ENCODE peak calls at places on chromosome 2, in seven cellular contexts. One of them, this sample, is unnamed. For H3K4me1, the result is how much of the 10 kb centered on the place peaks cover.

GRCh38 chr2:175880-176800 is 87.7 kb downstream of the SH3YL1 start:
- DNase-seq in astrocyte: no peak
- DNase-seq in mesendoderm: no peak
- DNase-seq in mucosa of descending colon: no peak
- DNase-seq in lower lobe of right lung: no peak
- DNase-seq in ovary: peak
- DNase-seq in OCI-LY7: no peak
- DNase-seq in this sample: no peak

GRCh38 chr2:101956465-101957030 is 35.2 kb upstream of the IL1R2 start:
- DNase-seq in mesendoderm: no peak
- DNase-seq in ovary: no peak
- DNase-seq in astrocyte: no peak
- DNase-seq in mucosa of descending colon: no peak
- DNase-seq in OCI-LY7: no peak
- DNase-seq in lower lobe of right lung: no peak
- DNase-seq in this sample: no peak

GRCh38 chr2:9814129-9814868 is 29.0 kb upstream of the TAF1B start:
- DNase-seq in ovary: no peak
- DNase-seq in astrocyte: no peak
- DNase-seq in mesendoderm: no peak
- DNase-seq in mucosa of descending colon: no peak
- DNase-seq in lower lobe of right lung: no peak
- DNase-seq in OCI-LY7: no peak
- DNase-seq in this sample: peak

GRCh38 chr2:109324859-109325258 is 195.9 kb downstream of the SH3RF3 start:
- DNase-seq in astrocyte: peak
- DNase-seq in ovary: peak
- DNase-seq in OCI-LY7: no peak
- DNase-seq in lower lobe of right lung: no peak
- DNase-seq in mucosa of descending colon: no peak
- DNase-seq in mesendoderm: no peak
- DNase-seq in this sample: no peak

GRCh38 chr2:95276244-95276887 is 2.1 kb downstream of the PROM2 start:
- DNase-seq in OCI-LY7: no peak
- DNase-seq in astrocyte: no peak
- DNase-seq in lower lobe of right lung: peak
- DNase-seq in mesendoderm: no peak
- DNase-seq in ovary: no peak
- DNase-seq in mucosa of descending colon: peak
- DNase-seq in this sample: no peak

GRCh38 chr2:239024226-239024625 is 176.3 kb downstream of the TWIST2 start:
- DNase-seq in astrocyte: no peak
- DNase-seq in lower lobe of right lung: no peak
- DNase-seq in mesendoderm: no peak
- DNase-seq in mucosa of descending colon: no peak
- DNase-seq in ovary: no peak
- DNase-seq in OCI-LY7: no peak
- DNase-seq in this sample: no peak

GRCh38 chr2:234940527-234940926 is 11.3 kb upstream of the SH3BP4 start:
- DNase-seq in mesendoderm: no peak
- DNase-seq in lower lobe of right lung: no peak
- DNase-seq in astrocyte: no peak
- DNase-seq in mucosa of descending colon: no peak
- DNase-seq in OCI-LY7: no peak
- DNase-seq in ovary: no peak
- DNase-seq in this sample: no peak

GRCh38 chr2:36770542-36771287 is 74.2 kb downstream of the VIT start:
- DNase-seq in astrocyte: no peak
- DNase-seq in ovary: no peak
- DNase-seq in mesendoderm: peak
- DNase-seq in OCI-LY7: peak
- DNase-seq in lower lobe of right lung: peak
- DNase-seq in mucosa of descending colon: peak
- DNase-seq in this sample: peak

GRCh38 chr2:134193006-134193405 is 60.9 kb upstream of the MGAT5 start:
- DNase-seq in astrocyte: peak
- DNase-seq in lower lobe of right lung: no peak
- DNase-seq in mucosa of descending colon: no peak
- DNase-seq in mesendoderm: peak
- DNase-seq in OCI-LY7: no peak
- DNase-seq in ovary: no peak
- DNase-seq in this sample: no peak

GRCh38 chr2:157825885-157826284 is 50.2 kb downstream of the ACVR1 start:
- DNase-seq in mucosa of descending colon: no peak
- DNase-seq in mesendoderm: no peak
- DNase-seq in ovary: no peak
- DNase-seq in OCI-LY7: no peak
- DNase-seq in lower lobe of right lung: peak
- DNase-seq in astrocyte: no peak
- DNase-seq in this sample: no peak

GRCh38 chr2:102418421-102418961 is 4.5 kb upstream of the IL18RAP start:
- DNase-seq in OCI-LY7: no peak
- DNase-seq in mesendoderm: no peak
- DNase-seq in ovary: no peak
- DNase-seq in lower lobe of right lung: no peak
- DNase-seq in astrocyte: peak
- DNase-seq in mucosa of descending colon: no peak
- DNase-seq in this sample: no peak

GRCh38 chr2:157784169-157784822 is 91.8 kb downstream of the ACVR1 start:
- DNase-seq in ovary: peak
- DNase-seq in lower lobe of right lung: peak
- DNase-seq in mesendoderm: peak
- DNase-seq in astrocyte: peak
- DNase-seq in mucosa of descending colon: peak
- DNase-seq in OCI-LY7: no peak
- DNase-seq in this sample: peak

GRCh38 chr2:98297817-98298684 is 48.2 kb upstream of the CNGA3 start:
- DNase-seq in lower lobe of right lung: no peak
- DNase-seq in ovary: no peak
- DNase-seq in OCI-LY7: no peak
- DNase-seq in mucosa of descending colon: no peak
- DNase-seq in astrocyte: no peak
- DNase-seq in mesendoderm: no peak
- DNase-seq in this sample: peak

GRCh38 chr2:162317910-162318279 is 589 bp downstream of the IFIH1 start:
- DNase-seq in mucosa of descending colon: peak
- DNase-seq in lower lobe of right lung: peak
- DNase-seq in OCI-LY7: peak
- DNase-seq in ovary: peak
- DNase-seq in mesendoderm: peak
- DNase-seq in astrocyte: no peak
- DNase-seq in this sample: peak

GRCh38 chr2:30422437-30422805 is 24.6 kb upstream of the LCLAT1 start:
- DNase-seq in ovary: no peak
- DNase-seq in lower lobe of right lung: peak
- DNase-seq in mesendoderm: peak
- DNase-seq in mucosa of descending colon: peak
- DNase-seq in OCI-LY7: no peak
- DNase-seq in astrocyte: no peak
- DNase-seq in this sample: no peak

GRCh38 chr2:62077239-62077638 is 118.7 kb upstream of the B3GNT2 start:
- DNase-seq in lower lobe of right lung: no peak
- DNase-seq in astrocyte: peak
- DNase-seq in mucosa of descending colon: no peak
- DNase-seq in ovary: no peak
- DNase-seq in OCI-LY7: no peak
- DNase-seq in mesendoderm: no peak
- DNase-seq in this sample: no peak

GRCh38 chr2:3626118-3626816 is 31.4 kb downstream of the COLEC11 start:
- DNase-seq in lower lobe of right lung: no peak
- DNase-seq in OCI-LY7: no peak
- DNase-seq in mucosa of descending colon: no peak
- DNase-seq in astrocyte: no peak
- DNase-seq in ovary: no peak
- DNase-seq in mesendoderm: no peak
- DNase-seq in this sample: no peak

GRCh38 chr2:189609423-189609816 is 28.8 kb upstream of the SLC40A1 start:
- DNase-seq in astrocyte: no peak
- DNase-seq in lower lobe of right lung: no peak
- DNase-seq in mucosa of descending colon: no peak
- DNase-seq in ovary: no peak
- DNase-seq in mesendoderm: no peak
- DNase-seq in OCI-LY7: no peak
- DNase-seq in this sample: no peak

DNA sequence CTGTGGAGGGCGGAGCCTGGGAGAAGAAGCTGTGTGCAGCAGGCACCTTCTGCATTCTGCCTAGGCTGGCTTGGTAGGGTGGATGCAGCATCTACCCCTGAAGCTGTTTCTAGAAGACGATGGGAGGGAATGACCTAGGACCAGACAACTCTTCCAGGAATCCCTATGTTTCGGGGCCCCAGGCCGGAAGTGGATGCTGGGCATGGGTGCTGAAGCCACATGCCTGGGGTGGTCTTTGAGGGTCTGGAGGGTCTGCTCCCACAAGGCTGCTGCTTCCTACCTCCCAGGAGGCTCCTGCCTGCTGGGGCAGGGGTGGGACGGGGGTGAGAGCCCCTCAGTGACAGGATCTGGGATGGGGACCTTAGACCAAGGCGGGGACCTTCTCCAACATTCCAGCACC is 61.0 kb downstream of the CIB4 start:
- DNase-seq in astrocyte: no peak
- DNase-seq in OCI-LY7: no peak
- DNase-seq in ovary: no peak
- DNase-seq in lower lobe of right lung: no peak
- DNase-seq in mesendoderm: no peak
- DNase-seq in mucosa of descending colon: no peak
- DNase-seq in this sample: peak
- H3K4me3 ChIP-seq in astrocyte: no peak
- H3K4me3 ChIP-seq in OCI-LY7: no peak
- H3K4me3 ChIP-seq in ovary: no peak
- H3K4me3 ChIP-seq in lower lobe of right lung: no peak
- H3K4me3 ChIP-seq in mesendoderm: no peak
- H3K4me3 ChIP-seq in mucosa of descending colon: no peak
- H3K4me3 ChIP-seq in this sample: no peak

GRCh38 chr2:69400121-69400520 is 13.1 kb upstream of the GFPT1 start:
- DNase-seq in OCI-LY7: no peak
- DNase-seq in mucosa of descending colon: no peak
- DNase-seq in mesendoderm: no peak
- DNase-seq in ovary: no peak
- DNase-seq in astrocyte: no peak
- DNase-seq in lower lobe of right lung: no peak
- DNase-seq in this sample: no peak
- H3K4me1 ChIP-seq in OCI-LY7: under half
- H3K4me1 ChIP-seq in mucosa of descending colon: under half
- H3K4me1 ChIP-seq in mesendoderm: under half
- H3K4me1 ChIP-seq in ovary: under half
- H3K4me1 ChIP-seq in astrocyte: under half
- H3K4me1 ChIP-seq in lower lobe of right lung: under half
- H3K4me1 ChIP-seq in this sample: under half

DNA sequence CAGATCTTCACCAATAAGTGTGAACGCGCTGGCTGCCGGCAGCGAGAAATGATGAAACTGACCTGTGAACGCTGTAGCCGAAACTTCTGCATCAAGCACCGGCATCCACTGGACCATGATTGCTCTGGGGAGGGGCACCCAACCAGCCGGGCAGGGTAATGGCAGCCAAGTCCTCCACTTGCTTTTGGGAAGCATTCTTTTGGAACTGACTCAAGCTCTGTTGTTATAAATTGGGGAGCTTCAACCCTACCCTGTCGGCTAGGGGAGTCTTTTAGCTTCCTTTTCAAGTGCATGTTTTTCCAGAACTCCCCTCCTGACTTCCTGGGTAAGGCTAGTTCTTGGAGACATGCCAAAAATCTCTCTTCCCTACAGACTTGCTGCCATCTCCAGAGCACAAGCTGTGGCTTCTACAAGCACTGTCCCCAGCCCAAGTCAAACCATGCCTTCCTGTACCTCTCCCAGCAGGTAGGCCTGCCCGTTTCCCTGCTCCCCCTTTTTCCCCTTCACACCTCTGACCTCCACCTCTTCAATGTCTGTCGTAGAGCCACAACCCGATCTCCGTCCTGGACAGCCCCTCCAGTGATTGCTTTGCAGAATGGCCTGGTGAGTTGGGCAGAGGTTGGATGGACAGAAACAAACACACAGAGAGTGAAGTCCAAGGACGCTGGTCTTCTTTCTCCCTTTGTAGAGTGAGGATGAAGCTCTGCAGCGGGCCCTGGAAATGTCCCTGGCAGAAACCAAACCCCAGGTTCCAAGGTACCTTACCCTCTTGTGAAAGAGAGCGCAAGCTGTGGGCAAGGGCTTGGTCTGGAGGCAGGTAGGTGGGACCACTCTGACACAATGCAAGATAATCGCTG is 1.5 kb downstream of the ZFAND2B start:
- DNase-seq in astrocyte: peak
- DNase-seq in ovary: peak
- DNase-seq in mucosa of descending colon: no peak
- DNase-seq in lower lobe of right lung: no peak
- DNase-seq in mesendoderm: no peak
- DNase-seq in OCI-LY7: no peak
- DNase-seq in this sample: no peak
- H3K4me3 ChIP-seq in astrocyte: no peak
- H3K4me3 ChIP-seq in ovary: no peak
- H3K4me3 ChIP-seq in mucosa of descending colon: no peak
- H3K4me3 ChIP-seq in lower lobe of right lung: peak
- H3K4me3 ChIP-seq in mesendoderm: no peak
- H3K4me3 ChIP-seq in OCI-LY7: peak
- H3K4me3 ChIP-seq in this sample: peak

GRCh38 chr2:230821261-230821990 is 43.3 kb upstream of the ITM2C start:
- DNase-seq in OCI-LY7: no peak
- DNase-seq in astrocyte: no peak
- DNase-seq in mucosa of descending colon: no peak
- DNase-seq in lower lobe of right lung: no peak
- DNase-seq in ovary: no peak
- DNase-seq in mesendoderm: peak
- DNase-seq in this sample: peak

GRCh38 chr2:230821991-230822520 is 42.7 kb upstream of the ITM2C start:
- DNase-seq in ovary: no peak
- DNase-seq in lower lobe of right lung: no peak
- DNase-seq in mesendoderm: no peak
- DNase-seq in mucosa of descending colon: no peak
- DNase-seq in OCI-LY7: no peak
- DNase-seq in astrocyte: no peak
- DNase-seq in this sample: no peak

GRCh38 chr2:230823264-230823964 is 41.3 kb upstream of the ITM2C start:
- DNase-seq in lower lobe of right lung: no peak
- DNase-seq in ovary: no peak
- DNase-seq in mesendoderm: no peak
- DNase-seq in OCI-LY7: no peak
- DNase-seq in mucosa of descending colon: no peak
- DNase-seq in astrocyte: no peak
- DNase-seq in this sample: no peak

GRCh38 chr2:230825354-230825753 is 39.4 kb upstream of the ITM2C start:
- DNase-seq in OCI-LY7: no peak
- DNase-seq in mesendoderm: no peak
- DNase-seq in lower lobe of right lung: no peak
- DNase-seq in ovary: no peak
- DNase-seq in mucosa of descending colon: no peak
- DNase-seq in astrocyte: no peak
- DNase-seq in this sample: no peak

DNA sequence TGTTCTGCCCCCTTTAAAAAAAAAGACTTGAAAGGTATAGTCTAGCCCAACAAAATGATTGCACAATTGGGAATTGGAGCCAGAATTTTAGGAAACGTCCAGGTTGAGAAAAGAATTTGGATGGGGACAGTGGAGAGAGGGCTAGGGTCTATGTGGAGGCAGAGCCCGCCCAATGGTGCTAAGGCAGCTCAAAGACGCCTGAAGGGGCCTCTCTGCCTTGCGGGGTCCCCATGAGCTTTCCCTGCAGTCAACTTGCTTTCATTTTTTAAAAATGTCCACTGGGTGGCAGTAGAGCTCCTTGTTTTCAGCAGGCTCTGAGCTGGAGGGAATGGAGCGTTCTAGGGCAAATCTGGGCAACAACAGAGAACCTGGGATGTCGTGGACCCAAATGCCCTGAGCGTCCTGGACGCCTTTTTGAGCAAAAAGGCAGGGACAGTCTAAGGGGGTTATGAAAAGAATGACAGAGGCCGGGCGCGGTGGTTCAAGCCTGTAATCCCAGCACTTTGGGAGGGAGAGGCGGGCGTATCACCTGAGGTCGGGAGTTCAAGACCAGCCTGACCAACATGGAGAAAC is 40.2 kb upstream of the ITM2C start:
- DNase-seq in astrocyte: peak
- DNase-seq in mesendoderm: peak
- DNase-seq in ovary: peak
- DNase-seq in mucosa of descending colon: no peak
- DNase-seq in lower lobe of right lung: no peak
- DNase-seq in OCI-LY7: peak
- DNase-seq in this sample: peak
- H3K4me1 ChIP-seq in astrocyte: under half
- H3K4me1 ChIP-seq in mesendoderm: under half
- H3K4me1 ChIP-seq in ovary: under half
- H3K4me1 ChIP-seq in mucosa of descending colon: under half
- H3K4me1 ChIP-seq in lower lobe of right lung: under half
- H3K4me1 ChIP-seq in OCI-LY7: under half
- H3K4me1 ChIP-seq in this sample: under half